ENCODE peak calls at places on chromosomes 3 and 15, in eight cellular contexts. U is pancreas; M is CD4-positive, alpha-beta memory T cell; W is neuronal stem cell; B is astrocyte; S is tibial artery; I is naive thymus-derived CD4-positive, alpha-beta T cell; C is psoas muscle. X is an unnamed sample. For H3K4me1, the result is how much of the 10 kb centered on the place peaks cover.

GRCh38 chr3:152508705-152509104 is 240.0 kb downstream of the MBNL1 start:
- DNase-seq in U (no peak), M (no peak), W (no peak), B (no peak), S (no peak), I (no peak), C (no peak), X (no peak)

GRCh38 chr3:9727041-9727595 is 4.4 kb upstream of the BRPF1 start:
- DNase-seq in U (no peak), M (peak), W (no peak), B (no peak), S (no peak), I (peak), C (no peak), X (no peak)

GRCh38 chr3:155352900-155353490 is 59.5 kb upstream of the STRIT1 start:
- DNase-seq in U (no peak), M (no peak), W (no peak), B (peak), S (no peak), I (peak), C (no peak), X (no peak)

GRCh38 chr3:195129644-195130492 is 141.1 kb downstream of the XXYLT1 start:
- DNase-seq in U (no peak), M (no peak), W (no peak), B (peak), S (no peak), I (no peak), C (no peak), X (no peak)

GRCh38 chr3:124504332-124505059 is 225.8 kb upstream of the UMPS start:
- DNase-seq in U (peak), M (no peak), W (no peak), B (peak), S (peak), I (no peak), C (no peak), X (peak)

GRCh38 chr15:95227235-95227634 is 995.9 kb downstream of the MCTP2 start:
- DNase-seq in U (no peak), M (no peak), W (no peak), B (no peak), S (no peak), I (no peak), C (no peak), X (no peak)

GRCh38 chr3:80190051-80190450 is 422.3 kb upstream of the ROBO1 start:
- DNase-seq in U (no peak), M (no peak), W (no peak), B (peak), S (no peak), I (no peak), C (no peak), X (no peak)

GRCh38 chr3:7734456-7734855 is 767.2 kb upstream of the LMCD1 start:
- DNase-seq in U (no peak), M (no peak), W (no peak), B (peak), S (no peak), I (no peak), C (no peak), X (no peak)

GRCh38 chr3:114644372-114644771 is 350.5 kb downstream of the TIGIT start:
- DNase-seq in U (no peak), M (no peak), W (no peak), B (no peak), S (no peak), I (no peak), C (no peak), X (no peak)

GRCh38 chr3:57840445-57840844 is 84.3 kb downstream of the SLMAP start:
- DNase-seq in U (no peak), M (no peak), W (no peak), B (no peak), S (no peak), I (no peak), C (no peak), X (no peak)

GRCh38 chr15:39543651-39544050 is 37.2 kb upstream of the THBS1 start:
- DNase-seq in U (no peak), M (no peak), W (no peak), B (no peak), S (no peak), I (no peak), C (no peak), X (no peak)

GRCh38 chr15:29095746-29096145 is 173.9 kb downstream of the NSMCE3 start:
- DNase-seq in U (no peak), M (no peak), W (no peak), B (no peak), S (peak), I (no peak), C (no peak), X (no peak)

DNA sequence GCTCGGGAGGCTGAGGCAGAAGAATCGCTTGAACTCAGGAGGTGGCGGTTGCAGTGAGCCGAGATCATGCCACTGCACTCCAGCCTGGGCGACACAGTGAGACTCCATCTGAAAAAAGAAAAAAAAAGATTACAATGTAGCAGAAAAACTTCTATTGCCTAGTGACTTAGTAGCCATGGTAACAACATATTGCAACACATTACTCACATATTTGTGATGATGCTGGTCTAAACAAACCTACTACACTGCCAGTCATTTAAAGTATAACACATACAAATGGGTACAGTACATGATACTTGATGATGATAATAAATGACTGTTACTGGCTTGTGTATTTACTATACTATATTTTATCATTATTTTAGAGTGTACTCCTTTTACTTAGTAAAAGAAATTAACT is 125.6 kb downstream of the PLOD2 start:
- DNase-seq in U (no peak), M (no peak), W (no peak), B (no peak), S (no peak), I (no peak), C (no peak), X (no peak)
- H3K4me1 ChIP-seq in U (under half), M (under half), W (under half), B (under half), S (under half), I (under half), C (under half), X (under half)

GRCh38 chr3:171175840-171176239 is 149.3 kb upstream of the SLC2A2 start:
- DNase-seq in U (no peak), M (no peak), W (no peak), B (no peak), S (no peak), I (no peak), C (no peak), X (no peak)
- H3K4me3 ChIP-seq in U (no peak), M (no peak), W (no peak), B (no peak), S (peak), I (no peak), C (peak), X (no peak)

GRCh38 chr15:59301527-59301926 is 71.1 kb downstream of the MYO1E start:
- DNase-seq in U (no peak), M (no peak), W (no peak), B (no peak), S (no peak), I (no peak), C (no peak), X (no peak)
- H3K4me1 ChIP-seq in U (under half), M (under half), W (under half), B (half or more), S (half or more), I (under half), C (under half), X (under half)

DNA sequence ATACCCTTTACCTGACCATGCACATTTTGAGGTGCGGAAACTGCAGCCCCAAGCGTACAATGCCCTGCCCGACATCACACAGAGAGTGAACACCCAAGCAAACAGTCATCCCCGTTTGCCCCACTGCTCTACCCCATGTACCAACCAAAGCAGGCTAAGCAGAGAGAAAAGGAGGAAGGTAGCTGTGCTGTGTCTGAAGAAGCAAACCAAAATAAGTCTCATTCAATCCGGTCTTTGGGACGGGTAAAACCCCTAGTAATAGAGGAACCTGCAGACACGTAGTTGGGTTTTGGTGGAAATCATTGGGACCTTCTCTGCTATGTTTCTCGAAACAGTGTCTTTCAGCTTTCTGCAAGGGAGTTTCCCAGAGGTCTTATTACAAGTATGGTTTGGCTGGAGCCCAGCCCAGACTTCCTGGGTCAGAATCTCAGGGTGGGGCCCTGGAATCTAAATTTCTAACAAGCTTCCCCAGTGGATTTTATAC is 164.6 kb upstream of the HES1 start:
- DNase-seq in U (no peak), M (no peak), W (no peak), B (peak), S (no peak), I (no peak), C (no peak), X (peak)
- H3K4me3 ChIP-seq in U (no peak), M (no peak), W (no peak), B (no peak), S (no peak), I (no peak), C (no peak), X (no peak)

DNA sequence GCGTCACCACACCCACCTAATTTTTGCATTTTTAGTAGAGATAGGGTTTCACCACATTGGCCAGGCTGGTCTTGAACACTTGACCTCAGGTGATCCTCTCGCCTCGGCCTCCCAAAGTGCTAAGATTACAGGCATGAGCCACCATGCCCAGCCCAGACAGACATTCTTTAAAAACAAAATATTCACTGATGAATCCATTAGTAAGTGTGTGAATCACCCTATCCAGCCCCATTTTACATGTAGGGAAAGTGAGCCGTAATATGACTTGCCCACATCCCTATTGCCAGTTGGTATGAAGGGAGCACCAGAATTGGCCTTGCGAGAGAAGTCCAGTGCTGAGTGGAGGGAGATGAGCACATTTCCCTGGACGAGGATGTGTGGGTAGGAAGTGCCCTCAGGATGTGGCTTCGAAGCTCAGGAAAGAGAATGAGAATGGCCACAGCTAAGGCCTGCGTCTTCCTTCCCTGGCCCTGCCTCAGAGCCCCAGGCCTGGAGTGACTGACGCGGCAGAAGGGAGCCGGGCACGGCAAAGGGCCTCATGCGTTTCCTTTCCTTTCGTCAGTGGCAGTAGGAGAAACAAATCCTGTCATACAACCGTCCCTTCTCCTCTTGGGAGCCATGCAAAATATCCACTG is 28.3 kb upstream of the ETV5 start:
- DNase-seq in U (no peak), M (no peak), W (no peak), B (no peak), S (no peak), I (no peak), C (no peak), X (no peak)
- H3K4me1 ChIP-seq in U (under half), M (under half), W (under half), B (under half), S (under half), I (under half), C (under half), X (under half)